ENCODE peak calls at places on chromosomes 12 and 14, in seven cellular contexts. X is left lung; B is lower leg skin; W is frontal cortex; Q is stimulated activated CD8-positive, alpha-beta memory T cell treated with anti-CD3 and anti-CD28 coated beads, Interleukin-15, amount 100 ng/mL, for 24 hours; I is CD8-positive, alpha-beta memory T cell; Y is brain microvascular endothelial cell. A is an unnamed sample.
A peak's percentile ranks its signal among the peaks of the same experiment; 100 is the strongest.

GRCh38 chr12:21774358-21775129 is at the start of gene KCNJ8:
- DNase-seq in B (peak; percentile 92), I (no peak), X (peak; percentile 87), W (peak; percentile 26), Q (no peak), Y (peak; percentile 31), A (no peak)

GRCh38 chr12:49943663-49943945 is 6.9 kb upstream of the AQP2 start:
- DNase-seq in X (no peak), I (no peak), Y (no peak), B (no peak), W (no peak), Q (no peak), A (no peak)

GRCh38 chr12:18576104-18576622 is 161.6 kb downstream of the PLCZ1 start:
- DNase-seq in Q (no peak), I (no peak), X (no peak), W (no peak), B (no peak), Y (no peak), A (no peak)

GRCh38 chr12:109680521-109681030 is 33.0 kb upstream of the FAM222A start:
- DNase-seq in X (no peak), Y (no peak), W (no peak), I (no peak), Q (no peak), B (no peak), A (no peak)

GRCh38 chr12:52631676-52632459 is 13.5 kb upstream of the KRT73 start:
- DNase-seq in B (peak; percentile 67), I (no peak), W (no peak), X (no peak), Y (no peak), Q (no peak), A (no peak)

GRCh38 chr14:23018107-23018506 is 8.2 kb upstream of the C14orf93 start:
- DNase-seq in I (no peak), X (no peak), B (no peak), Y (no peak), W (no peak), Q (no peak), A (no peak)

GRCh38 chr14:102849522-102850379 is 72.5 kb downstream of the TRAF3 start:
- DNase-seq in B (peak; percentile 67), Y (no peak), I (no peak), W (no peak), Q (no peak), X (no peak), A (no peak)

GRCh38 chr14:102594514-102595175 is 2.2 kb downstream of the RCOR1 start:
- DNase-seq in Q (no peak), B (peak; percentile 90), I (peak; percentile 60), Y (peak; percentile 68), X (peak; percentile 13), W (peak; percentile 48), A (peak; percentile 45)

GRCh38 chr12:124917135-124917840 is 2.8 kb upstream of the UBC start:
- DNase-seq in W (peak; percentile 60), I (peak; percentile 96), X (peak; percentile 97), Y (peak; percentile 99), Q (peak; percentile 62), B (peak; percentile 99), A (peak; percentile 95)

GRCh38 chr14:76514599-76514998 is 138.7 kb downstream of the ESRRB start:
- DNase-seq in Y (no peak), Q (no peak), X (no peak), B (no peak), W (no peak), I (no peak), A (no peak)

GRCh38 chr12:88884600-88884999 is 304.3 kb upstream of the KITLG start:
- DNase-seq in I (no peak), B (no peak), X (no peak), Q (no peak), Y (no peak), W (no peak), A (no peak)